ENCODE peak calls at places on chromosomes 4 and X, in ten cellular contexts. T is fibroblast of mammary gland, U is LoVo, D is AG20443, O is HCEC 1CT, I is iris pigment epithelial cell, B is amygdala, Z is C1 segment of cervical spinal cord, G is nucleus accumbens, S is dorsolateral prefrontal cortex. R is an unnamed sample.

GRCh38 chr4:152784490-152785195 is 4.9 kb downstream of the ARFIP1 start:
- DNase-seq in O (peak; percentile 24), Z (no peak), B (no peak), I (peak; percentile 62), S (no peak), U (no peak), G (no peak), T (peak; percentile 87), D (peak; percentile 53), R (no peak)

GRCh38 chrX:14235004-14235403 is 205.3 kb upstream of the GEMIN8 start:
- DNase-seq in G (no peak), Z (no peak), B (no peak), I (no peak), D (no peak), T (no peak), S (no peak), U (no peak), O (no peak), R (no peak)

GRCh38 chr4:105140684-105141490 is 5.8 kb upstream of the TET2 start:
- DNase-seq in D (peak; percentile 44), U (no peak), B (no peak), Z (no peak), G (no peak), T (peak; percentile 52), S (no peak), O (no peak), I (no peak), R (no peak)

GRCh38 chrX:84956304-84956703 is 47.4 kb upstream of the APOOL start:
- DNase-seq in Z (no peak), T (no peak), S (no peak), G (no peak), D (no peak), O (no peak), B (no peak), U (no peak), I (no peak), R (no peak)

GRCh38 chr4:92654084-92654483 is 350.3 kb downstream of the GRID2 start:
- DNase-seq in B (no peak), T (no peak), O (no peak), I (no peak), Z (no peak), D (no peak), S (no peak), G (no peak), U (no peak), R (no peak)

GRCh38 chrX:45846328-45846727 is 645.7 kb upstream of the DIPK2B start:
- DNase-seq in G (no peak), T (no peak), S (no peak), I (no peak), O (no peak), Z (no peak), U (no peak), D (no peak), B (no peak), R (no peak)

GRCh38 chrX:153598541-153599191 is at the start of gene CCNQ:
- DNase-seq in S (no peak), T (peak; percentile 14), U (peak; percentile 1), B (no peak), D (peak; percentile 40), I (peak; percentile 32), G (no peak), O (peak; percentile 10), Z (no peak), R (no peak)

GRCh38 chr4:108149588-108150380 is 18.9 kb downstream of the LEF1 start:
- DNase-seq in T (no peak), D (peak; percentile 39), S (no peak), I (no peak), Z (no peak), O (no peak), U (no peak), B (no peak), G (no peak), R (no peak)

GRCh38 chr4:132934901-132935300 is 214.2 kb upstream of the PCDH10 start:
- DNase-seq in S (no peak), D (no peak), O (no peak), G (no peak), T (no peak), B (no peak), U (no peak), I (no peak), Z (no peak), R (no peak)

GRCh38 chr4:81652069-81652478 is 180.4 kb upstream of the RASGEF1B start:
- DNase-seq in O (no peak), B (no peak), Z (no peak), D (no peak), G (no peak), I (no peak), S (no peak), U (no peak), T (no peak), R (no peak)